ENCODE peak calls at places on chromosomes 6 and 20, in four cellular contexts. One of them, this sample, is unnamed.

GRCh38 chr20:49906615-49907154 is 8.6 kb downstream of the SPATA2 start:
- DNase-seq in ACHN: no peak
- DNase-seq in DMS153: no peak
- DNase-seq in BE2C: no peak
- DNase-seq in this sample: no peak

GRCh38 chr6:43076093-43076927 is at the start of gene PTK7:
- DNase-seq in ACHN: peak; percentile 46
- DNase-seq in BE2C: peak; percentile 91
- DNase-seq in DMS153: peak; percentile 12
- DNase-seq in this sample: peak; percentile 32

GRCh38 chr6:107843400-107843799 is 19.3 kb upstream of the SCML4 start:
- DNase-seq in ACHN: no peak
- DNase-seq in BE2C: no peak
- DNase-seq in DMS153: no peak
- DNase-seq in this sample: no peak

GRCh38 chr20:19880256-19881079 is 122.4 kb downstream of the RIN2 start:
- DNase-seq in BE2C: no peak
- DNase-seq in DMS153: no peak
- DNase-seq in ACHN: peak; percentile 87
- DNase-seq in this sample: no peak

GRCh38 chr20:19056909-19057308 is 155.5 kb upstream of the SLC24A3 start:
- DNase-seq in BE2C: peak; percentile 49
- DNase-seq in DMS153: no peak
- DNase-seq in ACHN: no peak
- DNase-seq in this sample: peak; percentile 8

GRCh38 chr6:113824411-113824810 is 32.7 kb upstream of the MARCKS start:
- DNase-seq in BE2C: no peak
- DNase-seq in DMS153: no peak
- DNase-seq in ACHN: no peak
- DNase-seq in this sample: no peak

GRCh38 chr6:119116712-119117281 is 38.3 kb upstream of the FAM184A start:
- DNase-seq in BE2C: no peak
- DNase-seq in DMS153: no peak
- DNase-seq in ACHN: no peak
- DNase-seq in this sample: no peak

GRCh38 chr20:47370850-47371782 is 14.6 kb upstream of the ZMYND8 start:
- DNase-seq in DMS153: no peak
- DNase-seq in ACHN: no peak
- DNase-seq in BE2C: no peak
- DNase-seq in this sample: no peak

GRCh38 chr6:152846825-152847224 is 96.2 kb downstream of the VIP start:
- DNase-seq in ACHN: no peak
- DNase-seq in DMS153: no peak
- DNase-seq in BE2C: peak; percentile 34
- DNase-seq in this sample: peak; percentile 49

GRCh38 chr6:44256291-44257006 is 879 bp downstream of the SLC35B2 start:
- DNase-seq in BE2C: no peak
- DNase-seq in DMS153: no peak
- DNase-seq in ACHN: peak; percentile 24
- DNase-seq in this sample: no peak

GRCh38 chr20:1993986-1994385 is at the start of gene PDYN:
- DNase-seq in DMS153: no peak
- DNase-seq in BE2C: no peak
- DNase-seq in ACHN: no peak
- DNase-seq in this sample: no peak

GRCh38 chr6:72530152-72530551 is 91.7 kb upstream of the KCNQ5 start:
- DNase-seq in ACHN: no peak
- DNase-seq in BE2C: no peak
- DNase-seq in DMS153: no peak
- DNase-seq in this sample: no peak

GRCh38 chr6:163415176-163415619 is 680 bp downstream of the QKI start:
- DNase-seq in ACHN: no peak
- DNase-seq in BE2C: peak; percentile 39
- DNase-seq in DMS153: no peak
- DNase-seq in this sample: no peak

GRCh38 chr20:11794525-11794924 is 123.2 kb upstream of the BTBD3 start:
- DNase-seq in BE2C: no peak
- DNase-seq in ACHN: no peak
- DNase-seq in DMS153: no peak
- DNase-seq in this sample: no peak

GRCh38 chr20:35979528-35979927 is 11.1 kb downstream of the CNBD2 start:
- DNase-seq in BE2C: no peak
- DNase-seq in ACHN: no peak
- DNase-seq in DMS153: no peak
- DNase-seq in this sample: no peak

GRCh38 chr20:50085481-50086365 is 27.2 kb downstream of the UBE2V1 start:
- DNase-seq in DMS153: peak; percentile 37
- DNase-seq in ACHN: peak; percentile 57
- DNase-seq in BE2C: peak; percentile 72
- DNase-seq in this sample: peak; percentile 40

GRCh38 chr6:162443101-162443500 is 284.5 kb downstream of the PRKN start:
- DNase-seq in ACHN: peak; percentile 9
- DNase-seq in BE2C: no peak
- DNase-seq in DMS153: no peak
- DNase-seq in this sample: no peak

GRCh38 chr6:99330159-99330558 is 19.3 kb downstream of the FAXC start:
- DNase-seq in BE2C: peak; percentile 67
- DNase-seq in DMS153: peak; percentile 33
- DNase-seq in ACHN: peak; percentile 60
- DNase-seq in this sample: peak; percentile 5

GRCh38 chr6:10465633-10466499 is 51.0 kb upstream of the TFAP2A start:
- DNase-seq in BE2C: peak; percentile 57
- DNase-seq in DMS153: no peak
- DNase-seq in ACHN: peak; percentile 57
- DNase-seq in this sample: peak; percentile 22

GRCh38 chr6:167078745-167079144 is 44.2 kb upstream of the CCR6 start:
- DNase-seq in BE2C: no peak
- DNase-seq in ACHN: no peak
- DNase-seq in DMS153: no peak
- DNase-seq in this sample: no peak

GRCh38 chr6:135853986-135854385 is 2.5 kb downstream of the PDE7B start:
- DNase-seq in ACHN: no peak
- DNase-seq in BE2C: no peak
- DNase-seq in DMS153: no peak
- DNase-seq in this sample: no peak

GRCh38 chr6:80440496-80441160 is 334.2 kb downstream of the BCKDHB start:
- DNase-seq in BE2C: no peak
- DNase-seq in ACHN: no peak
- DNase-seq in DMS153: peak; percentile 34
- DNase-seq in this sample: no peak

GRCh38 chr6:70210462-70210861 is 92.4 kb downstream of the COL9A1 start:
- DNase-seq in ACHN: peak; percentile 15
- DNase-seq in BE2C: no peak
- DNase-seq in DMS153: no peak
- DNase-seq in this sample: no peak

GRCh38 chr6:110355727-110356126 is 2.4 kb downstream of the METTL24 start:
- DNase-seq in DMS153: no peak
- DNase-seq in ACHN: no peak
- DNase-seq in BE2C: no peak
- DNase-seq in this sample: no peak

This sample was measured in SHP77.